ENCODE peak calls at places on chromosomes 13 and 19, in nine cellular contexts. X is mucosa of descending colon, C is endodermal cell, F is A549, N is hepatocyte, S is suprapubic skin, D is left ventricle myocardium inferior, R is heart left ventricle, G is transverse colon. V is an unnamed sample. For H3K4me1, the result is how much of the 10 kb centered on the place peaks cover.

GRCh38 chr13:105608132-105608531 is 927.3 kb downstream of the EFNB2 start:
- DNase-seq in X (no peak), R (no peak), S (no peak), D (no peak), N (no peak), F (no peak), C (no peak), G (no peak), V (no peak)

GRCh38 chr19:28242317-28242927 is 970.5 kb downstream of the UQCRFS1 start:
- DNase-seq in F (peak), D (no peak), S (no peak), N (peak), G (peak), X (no peak), C (peak), R (no peak), V (no peak)

GRCh38 chr19:33208904-33209843 is 15.0 kb downstream of the LRP3 start:
- DNase-seq in X (peak), R (no peak), C (no peak), G (no peak), S (no peak), N (no peak), F (no peak), D (no peak), V (no peak)

GRCh38 chr19:32866564-32867265 is 2.9 kb downstream of the SLC7A9 start:
- DNase-seq in S (no peak), D (no peak), N (no peak), X (no peak), G (no peak), F (no peak), R (no peak), C (no peak), V (no peak)

GRCh38 chr19:4709440-4710280 is 14.0 kb downstream of the DPP9 start:
- DNase-seq in F (no peak), G (no peak), D (no peak), X (no peak), C (no peak), R (no peak), N (no peak), S (no peak), V (no peak)

GRCh38 chr19:51514866-51515481 is 13.4 kb upstream of the SIGLEC12 start:
- DNase-seq in D (no peak), F (peak), X (no peak), R (no peak), N (peak), S (no peak), C (no peak), G (no peak), V (peak)

GRCh38 chr13:100789025-100789424 is 114.4 kb upstream of the TMTC4 start:
- DNase-seq in C (no peak), F (no peak), X (no peak), S (no peak), N (no peak), R (no peak), D (no peak), G (no peak), V (no peak)

GRCh38 chr13:23488442-23488841 is 54.9 kb upstream of the SACS start:
- DNase-seq in R (no peak), G (no peak), S (no peak), F (no peak), N (no peak), X (no peak), C (no peak), D (no peak), V (peak)

DNA sequence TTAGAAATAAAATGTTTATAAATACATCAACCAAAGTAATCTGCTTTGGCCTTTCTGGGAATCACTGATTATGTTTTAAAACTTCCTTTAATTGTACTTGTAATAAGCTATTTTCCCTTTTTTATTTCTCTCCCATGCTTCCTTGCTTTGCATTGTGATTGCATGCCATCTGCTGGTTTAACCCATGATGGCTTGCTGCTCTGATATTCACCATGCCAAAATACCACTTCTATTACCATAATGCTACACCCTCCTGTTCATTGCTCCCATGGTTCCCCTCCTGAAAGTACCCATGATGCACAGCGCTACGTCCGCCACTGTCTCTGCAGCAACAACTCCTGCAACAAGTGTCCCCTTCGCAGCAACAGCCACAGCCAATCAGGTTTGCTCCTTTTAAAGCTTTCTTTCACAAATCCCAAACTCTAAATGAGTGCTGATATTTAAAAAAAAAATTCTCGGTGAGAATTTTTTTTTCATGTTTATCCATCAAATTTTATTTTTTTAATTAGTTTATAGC is 67.7 kb upstream of the RAP2A start:
- DNase-seq in N (no peak), D (no peak), S (no peak), X (no peak), C (no peak), G (no peak), F (no peak), R (no peak), V (peak)
- TF ChIP-seq CTCF in N (no peak), D (no peak), S (no peak), X (no peak), C (peak), G (no peak), F (peak), R (no peak), V (peak)

GRCh38 chr13:51148223-51148951 is 37.3 kb upstream of the C13orf42 start:
- DNase-seq in D (no peak), S (no peak), X (no peak), F (no peak), C (peak), R (no peak), N (no peak), G (no peak), V (no peak)
- H3K4me1 ChIP-seq in D (under half), S (under half), X (under half), F (under half), C (under half), R (under half), N (under half), G (under half), V (under half)

GRCh38 chr13:41554180-41554579 is 96.8 kb downstream of the RGCC start:
- DNase-seq in R (no peak), X (no peak), D (no peak), F (no peak), C (no peak), G (no peak), N (no peak), S (no peak), V (no peak)

GRCh38 chr13:41552031-41552430 is 94.7 kb downstream of the RGCC start:
- DNase-seq in C (no peak), F (no peak), D (no peak), X (no peak), G (no peak), R (no peak), N (no peak), S (no peak), V (no peak)

GRCh38 chr13:41557719-41558118 is 100.4 kb downstream of the RGCC start:
- DNase-seq in X (no peak), N (no peak), R (no peak), S (no peak), F (no peak), D (no peak), G (no peak), C (no peak), V (no peak)

GRCh38 chr13:41558781-41559560 is 101.6 kb downstream of the RGCC start:
- DNase-seq in R (no peak), X (no peak), G (no peak), C (no peak), N (no peak), F (no peak), S (no peak), D (no peak), V (no peak)

DNA sequence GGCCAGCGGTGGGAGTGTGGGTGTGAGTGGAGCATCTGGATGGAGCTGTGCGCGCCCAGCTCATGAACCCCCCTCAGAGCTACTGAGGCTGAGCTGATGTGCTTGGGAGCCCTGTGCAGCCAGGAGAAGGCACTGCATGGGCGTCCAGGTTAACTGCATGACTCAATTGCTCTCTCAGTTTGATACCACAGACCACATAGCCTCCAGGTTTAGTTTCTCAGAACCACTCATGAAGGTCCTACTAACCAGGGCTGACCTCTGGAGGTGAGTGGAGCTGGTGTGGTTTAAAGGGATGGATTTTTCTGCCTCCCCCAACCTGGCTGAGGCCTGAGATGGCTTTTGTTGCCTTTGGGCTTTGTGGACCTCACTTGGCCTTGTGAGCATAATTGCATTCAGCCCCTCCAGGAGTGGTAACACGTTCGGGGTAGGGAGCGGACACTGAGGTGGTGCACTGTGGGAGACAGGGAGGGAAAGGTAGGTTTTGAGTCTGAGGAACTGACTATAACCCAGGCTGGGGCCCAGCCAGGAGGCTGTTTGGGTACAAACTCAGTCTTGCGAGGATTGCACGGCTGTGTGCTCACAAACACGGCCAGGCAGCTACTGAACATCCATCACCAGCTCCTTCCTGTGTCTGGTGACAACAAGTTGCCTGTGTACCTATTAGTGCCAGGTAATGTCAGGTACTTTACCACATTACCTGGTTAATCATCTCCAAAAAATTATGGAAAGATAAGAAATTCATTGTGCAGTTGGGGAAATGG is 97.5 kb downstream of the RGCC start:
- DNase-seq in C (no peak), G (no peak), S (no peak), R (no peak), D (no peak), F (no peak), X (no peak), N (no peak), V (no peak)
- TF ChIP-seq CTCF in C (no peak), G (no peak), S (no peak), R (no peak), D (no peak), F (no peak), X (no peak), N (no peak), V (no peak)

GRCh38 chr13:114311387-114311786 is 2.9 kb upstream of the CHAMP1 start:
- DNase-seq in X (no peak), R (no peak), S (no peak), C (no peak), D (no peak), G (no peak), F (no peak), N (no peak), V (no peak)

GRCh38 chr13:114313061-114313860 is 1.0 kb upstream of the CHAMP1 start:
- DNase-seq in R (no peak), X (no peak), D (no peak), C (no peak), S (no peak), G (peak), N (no peak), F (no peak), V (peak)

GRCh38 chr13:114311908-114312307 is 2.4 kb upstream of the CHAMP1 start:
- DNase-seq in D (no peak), N (no peak), F (no peak), R (no peak), C (no peak), G (no peak), X (no peak), S (no peak), V (no peak)

GRCh38 chr13:114315074-114315785 is 927 bp downstream of the CHAMP1 start:
- DNase-seq in F (no peak), N (no peak), S (no peak), C (no peak), R (no peak), D (no peak), G (no peak), X (no peak), V (no peak)

GRCh38 chr13:114314074-114314912 is at the start of gene CHAMP1:
- DNase-seq in X (peak), F (peak), G (peak), R (peak), D (peak), N (peak), S (peak), C (peak), V (peak)
- H3K4me1 ChIP-seq in X (under half), F (under half), G (half or more), R (under half), D (half or more), N (under half), S (half or more), C (under half), V (under half)

DNA sequence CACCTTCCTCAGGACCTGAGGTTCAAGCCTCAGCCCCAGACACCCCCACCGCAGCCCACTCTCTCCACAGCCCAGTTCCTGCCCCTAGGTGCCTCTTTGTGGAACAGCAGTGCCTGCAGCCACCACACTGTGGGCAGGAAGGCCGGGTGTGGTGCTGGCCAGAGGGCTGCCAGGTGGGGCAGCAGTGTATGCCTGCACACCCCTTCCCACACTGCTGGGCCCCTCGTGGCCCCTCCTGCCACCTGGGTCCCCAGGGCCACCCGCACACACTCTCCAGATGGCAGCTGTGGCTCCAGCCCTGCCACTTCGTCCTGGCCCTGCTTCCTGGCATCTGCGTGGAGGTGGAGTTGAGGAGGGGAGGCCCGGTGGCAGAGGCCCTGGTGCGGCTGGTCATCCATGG is 35.1 kb downstream of the HPN start:
- DNase-seq in G (no peak), S (no peak), R (no peak), N (no peak), X (no peak), F (no peak), C (no peak), D (no peak), V (no peak)
- TF ChIP-seq CTCF in G (no peak), S (no peak), R (no peak), N (no peak), X (no peak), F (no peak), C (no peak), D (no peak), V (no peak)

GRCh38 chr19:15986694-15987093 is 37.9 kb downstream of the OR10H4 start:
- DNase-seq in D (no peak), X (no peak), G (no peak), N (no peak), S (no peak), R (no peak), F (no peak), C (no peak), V (no peak)
- H3K4me1 ChIP-seq in D (under half), X (under half), G (under half), N (under half), S (under half), R (under half), F (under half), C (under half), V (under half)

GRCh38 chr13:62278271-62278670 is 862.6 kb upstream of the PCDH20 start:
- DNase-seq in R (no peak), X (no peak), D (no peak), F (no peak), N (no peak), G (no peak), S (no peak), C (no peak), V (no peak)
- TF ChIP-seq CTCF in R (no peak), X (no peak), D (no peak), F (no peak), N (no peak), G (no peak), S (no peak), C (peak), V (no peak)

DNA sequence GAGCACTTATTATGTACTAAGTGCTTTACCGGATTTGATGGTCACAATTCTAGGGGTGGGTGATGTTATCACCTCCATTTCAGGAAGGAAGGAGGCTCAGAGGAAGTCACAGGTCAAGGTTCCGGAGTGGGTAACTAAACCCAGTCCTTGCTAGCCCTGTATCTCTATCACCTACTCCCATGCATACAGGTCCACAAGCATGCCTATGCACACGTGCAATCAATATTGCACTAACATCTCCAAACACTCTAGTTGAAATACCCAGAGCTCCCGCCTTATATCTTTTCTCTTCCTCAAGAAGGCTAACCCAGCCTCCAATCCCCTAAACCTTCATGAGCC is 17.8 kb upstream of the FOSB start:
- DNase-seq in X (no peak), N (no peak), F (no peak), D (no peak), C (no peak), S (no peak), G (no peak), R (no peak), V (no peak)
- H3K4me1 ChIP-seq in X (under half), N (under half), F (under half), D (under half), C (under half), S (half or more), G (half or more), R (under half), V (under half)